ENCODE peak calls at places on chromosomes 13 and 19, in nine cellular contexts. L, Q, K, P, W, Y, R, E and N are unnamed samples.

GRCh38 chr19:58581227-58582141 is 8.3 kb upstream of the MZF1 start:
- DNase-seq in R (peak; percentile 87), Q (peak; percentile 45), Y (peak; percentile 92), K (peak; percentile 94), P (peak; percentile 91), E (peak; percentile 92), W (peak; percentile 85), L (peak; percentile 91), N (peak; percentile 85)

GRCh38 chr13:98846521-98846920 is 94.0 kb upstream of the SLC15A1 start:
- DNase-seq in E (no peak), L (no peak), K (no peak), R (no peak), P (no peak), W (no peak), Q (no peak), Y (no peak), N (no peak)

GRCh38 chr13:48634631-48635030 is 19.1 kb upstream of the CYSLTR2 start:
- DNase-seq in E (no peak), Y (no peak), R (no peak), P (no peak), K (no peak), W (no peak), L (no peak), Q (no peak), N (no peak)

GRCh38 chr19:15299568-15300409 is 32.5 kb downstream of the BRD4 start:
- DNase-seq in Q (no peak), W (peak; percentile 46), P (no peak), L (peak; percentile 72), K (peak; percentile 77), Y (no peak), R (no peak), E (no peak), N (no peak)

GRCh38 chr13:50011461-50011860 is 3.8 kb upstream of the KCNRG start:
- DNase-seq in K (no peak), R (no peak), L (no peak), E (no peak), P (no peak), Y (no peak), W (no peak), Q (no peak), N (no peak)

GRCh38 chr13:97502192-97502591 is 68.2 kb downstream of the RAP2A start:
- DNase-seq in R (no peak), W (no peak), E (no peak), P (no peak), Y (no peak), Q (no peak), K (no peak), L (peak; percentile 62), N (peak; percentile 34)

GRCh38 chr13:22726721-22727120 is 454.1 kb upstream of the SGCG start:
- DNase-seq in P (no peak), W (no peak), K (no peak), L (no peak), Q (no peak), R (no peak), Y (no peak), E (no peak), N (no peak)

GRCh38 chr13:30607908-30608307 is 9.8 kb upstream of the USPL1 start:
- DNase-seq in L (no peak), Y (no peak), W (no peak), Q (no peak), E (no peak), P (no peak), K (peak; percentile 60), R (no peak), N (no peak)

GRCh38 chr19:16860996-16861395 is 27.8 kb upstream of the F2RL3 start:
- DNase-seq in P (no peak), R (no peak), Q (no peak), Y (no peak), L (no peak), W (no peak), E (no peak), K (no peak), N (no peak)

GRCh38 chr19:42422576-42423461 is 4.4 kb downstream of the LIPE start:
- DNase-seq in K (no peak), Y (no peak), L (no peak), R (no peak), W (no peak), P (peak; percentile 72), Q (no peak), E (peak; percentile 68), N (peak; percentile 62)

GRCh38 chr13:50679321-50679720 is 164.2 kb downstream of the DLEU7 start:
- DNase-seq in L (peak; percentile 54), Y (no peak), P (no peak), Q (no peak), E (no peak), R (no peak), W (peak; percentile 14), K (peak; percentile 74), N (no peak)

GRCh38 chr19:54684537-54684936 is 21.8 kb downstream of the LILRB4 start:
- DNase-seq in R (no peak), Y (no peak), P (peak; percentile 18), Q (no peak), K (peak; percentile 23), L (peak; percentile 7), E (no peak), W (peak; percentile 2), N (no peak)

GRCh38 chr19:42295831-42296525 is 6.0 kb upstream of the PRR19 start:
- DNase-seq in E (peak; percentile 91), P (peak; percentile 93), R (no peak), L (peak; percentile 66), Y (peak; percentile 90), Q (no peak), W (no peak), K (peak; percentile 62), N (peak; percentile 82)

GRCh38 chr13:37954191-37954590 is 84.6 kb upstream of the TRPC4 start:
- DNase-seq in Y (no peak), Q (no peak), P (no peak), L (no peak), E (no peak), K (no peak), W (no peak), R (no peak), N (no peak)

GRCh38 chr19:52648336-52648990 is 10.3 kb upstream of the ZNF83 start:
- DNase-seq in Y (no peak), K (peak; percentile 65), E (no peak), Q (no peak), R (no peak), P (no peak), L (peak; percentile 50), W (peak; percentile 19), N (no peak)

GRCh38 chr19:47415953-47416666 is 3.2 kb downstream of the MEIS3 start:
- DNase-seq in Q (no peak), P (no peak), E (no peak), W (no peak), Y (no peak), K (no peak), R (no peak), L (no peak), N (no peak)

GRCh38 chr13:76822691-76823267 is 63.4 kb downstream of the KCTD12 start:
- DNase-seq in L (peak; percentile 77), W (no peak), Y (no peak), R (no peak), K (peak; percentile 77), E (no peak), Q (no peak), P (no peak), N (no peak)
- TF ChIP-seq CTCF in L (peak; percentile 44), W (peak; percentile 39), Y (peak; percentile 18), R (no peak), K (peak; percentile 52), E (no peak), Q (peak; percentile 24), P (no peak), N (peak; percentile 38)

GRCh38 chr19:861756-862528 is 2.5 kb downstream of the CFD start:
- DNase-seq in E (peak; percentile 44), R (no peak), Y (no peak), K (peak; percentile 32), Q (no peak), L (peak; percentile 28), P (peak; percentile 84), W (no peak), N (no peak)
- TF ChIP-seq CTCF in E (peak; percentile 21), R (no peak), Y (no peak), K (no peak), Q (no peak), L (no peak), P (no peak), W (peak; percentile 12), N (no peak)

DNA sequence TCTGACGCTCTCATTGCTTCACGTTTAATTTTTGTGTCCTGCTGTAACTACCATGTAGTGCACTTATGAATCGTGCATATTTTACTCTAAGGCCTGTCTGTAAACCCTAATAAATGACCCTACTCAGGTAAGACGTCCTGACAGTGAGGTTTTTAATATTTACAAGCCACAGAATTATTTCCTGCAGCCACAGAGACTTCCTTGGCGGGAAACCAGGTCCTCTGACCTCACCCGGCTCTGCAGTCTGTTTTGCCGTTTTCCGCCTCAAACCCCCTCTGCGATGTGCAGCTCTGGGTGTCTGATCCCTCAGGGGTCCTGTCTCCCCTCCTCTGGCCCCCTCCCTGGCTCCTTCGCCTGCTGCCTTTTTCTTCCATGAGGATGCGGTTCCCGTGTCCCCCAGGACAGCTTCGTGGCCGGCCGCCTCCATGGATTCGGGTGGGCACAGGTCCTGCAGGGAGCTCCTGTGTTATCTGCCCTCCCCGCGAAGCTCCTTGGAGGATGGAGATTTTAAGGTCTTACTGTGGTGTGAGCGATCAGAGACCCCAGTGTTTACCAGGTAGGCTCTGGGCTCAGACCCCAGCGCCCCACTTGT is 66.3 kb downstream of the MCF2L start:
- DNase-seq in Y (no peak), Q (no peak), P (no peak), W (no peak), L (no peak), E (no peak), K (no peak), R (no peak), N (peak; percentile 63)
- TF ChIP-seq CTCF in Y (no peak), Q (no peak), P (no peak), W (no peak), L (no peak), E (no peak), K (no peak), R (no peak), N (no peak)

DNA sequence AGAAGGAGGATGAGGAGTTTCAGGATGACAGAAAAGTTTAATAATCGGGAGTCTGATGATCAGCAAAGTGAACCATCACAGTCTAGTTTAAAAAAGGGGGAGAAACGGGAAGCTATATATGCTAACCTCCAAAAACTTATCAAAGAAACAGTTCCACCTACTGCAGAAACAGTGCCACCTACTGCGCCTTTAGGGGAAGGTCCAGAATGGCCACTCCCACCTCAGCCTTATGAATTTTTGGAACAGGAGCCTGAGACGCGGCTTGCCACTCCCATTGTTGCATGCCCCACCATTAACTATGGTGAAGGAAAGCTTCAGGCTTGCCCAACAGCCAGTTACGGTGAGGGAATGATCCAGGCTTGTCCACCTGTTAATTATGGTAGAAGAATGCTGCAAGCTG is 929.0 kb downstream of the SLITRK6 start:
- DNase-seq in P (no peak), Y (no peak), K (no peak), Q (no peak), L (no peak), R (no peak), E (no peak), W (no peak), N (no peak)
- TF ChIP-seq CTCF in P (peak; percentile 21), Y (no peak), K (no peak), Q (no peak), L (peak; percentile 7), R (no peak), E (peak; percentile 36), W (peak; percentile 18), N (no peak)

GRCh38 chr13:44048326-44048725 is 168.6 kb downstream of the LACC1 start:
- DNase-seq in W (no peak), R (no peak), Y (no peak), K (peak; percentile 35), Q (no peak), L (peak; percentile 24), E (no peak), P (no peak), N (no peak)
- TF ChIP-seq CTCF in W (peak; percentile 16), R (no peak), Y (no peak), K (peak; percentile 23), Q (no peak), L (peak; percentile 25), E (no peak), P (no peak), N (peak; percentile 28)